ENCODE peak calls at places on chromosomes 12 and 14, in six cellular contexts. One of them, this sample, is unnamed.

GRCh38 chr12:32407795-32408194 is 8.4 kb downstream of the FGD4 start:
- DNase-seq in spleen: no peak
- DNase-seq in activated CD8-positive, alpha-beta T cell treated with anti-CD3 and anti-CD28 coated beads for 36 hours: no peak
- DNase-seq in A549: no peak
- DNase-seq in lower lobe of right lung: no peak
- DNase-seq in upper lobe of left lung: no peak
- DNase-seq in this sample: no peak

GRCh38 chr14:96191355-96191754 is 13.3 kb upstream of the BDKRB2 start:
- DNase-seq in lower lobe of right lung: no peak
- DNase-seq in A549: no peak
- DNase-seq in spleen: no peak
- DNase-seq in upper lobe of left lung: no peak
- DNase-seq in activated CD8-positive, alpha-beta T cell treated with anti-CD3 and anti-CD28 coated beads for 36 hours: no peak
- DNase-seq in this sample: no peak

GRCh38 chr14:59283380-59283779 is 94.9 kb downstream of the DAAM1 start:
- DNase-seq in lower lobe of right lung: no peak
- DNase-seq in upper lobe of left lung: no peak
- DNase-seq in spleen: no peak
- DNase-seq in activated CD8-positive, alpha-beta T cell treated with anti-CD3 and anti-CD28 coated beads for 36 hours: no peak
- DNase-seq in A549: no peak
- DNase-seq in this sample: no peak

GRCh38 chr12:63913929-63914328 is 69.4 kb downstream of the SRGAP1 start:
- DNase-seq in activated CD8-positive, alpha-beta T cell treated with anti-CD3 and anti-CD28 coated beads for 36 hours: no peak
- DNase-seq in A549: no peak
- DNase-seq in lower lobe of right lung: no peak
- DNase-seq in upper lobe of left lung: no peak
- DNase-seq in spleen: no peak
- DNase-seq in this sample: no peak

GRCh38 chr12:127819066-127819465 is 447.9 kb upstream of the TMEM132C start:
- DNase-seq in upper lobe of left lung: no peak
- DNase-seq in spleen: no peak
- DNase-seq in lower lobe of right lung: no peak
- DNase-seq in A549: no peak
- DNase-seq in activated CD8-positive, alpha-beta T cell treated with anti-CD3 and anti-CD28 coated beads for 36 hours: no peak
- DNase-seq in this sample: no peak

GRCh38 chr14:89282191-89282590 is 134.8 kb downstream of the FOXN3 start:
- DNase-seq in lower lobe of right lung: no peak
- DNase-seq in activated CD8-positive, alpha-beta T cell treated with anti-CD3 and anti-CD28 coated beads for 36 hours: no peak
- DNase-seq in upper lobe of left lung: no peak
- DNase-seq in spleen: no peak
- DNase-seq in A549: no peak
- DNase-seq in this sample: no peak

GRCh38 chr14:36591482-36591881 is 9.1 kb upstream of the NKX2-8 start:
- DNase-seq in spleen: no peak
- DNase-seq in A549: no peak
- DNase-seq in upper lobe of left lung: no peak
- DNase-seq in activated CD8-positive, alpha-beta T cell treated with anti-CD3 and anti-CD28 coated beads for 36 hours: no peak
- DNase-seq in lower lobe of right lung: no peak
- DNase-seq in this sample: no peak

GRCh38 chr14:61531741-61532505 is 163.4 kb upstream of the HIF1A start:
- DNase-seq in activated CD8-positive, alpha-beta T cell treated with anti-CD3 and anti-CD28 coated beads for 36 hours: no peak
- DNase-seq in lower lobe of right lung: no peak
- DNase-seq in spleen: no peak
- DNase-seq in upper lobe of left lung: no peak
- DNase-seq in A549: no peak
- DNase-seq in this sample: no peak

GRCh38 chr12:75909714-75910451 is 121.7 kb downstream of the PHLDA1 start:
- DNase-seq in activated CD8-positive, alpha-beta T cell treated with anti-CD3 and anti-CD28 coated beads for 36 hours: no peak
- DNase-seq in A549: no peak
- DNase-seq in spleen: no peak
- DNase-seq in lower lobe of right lung: no peak
- DNase-seq in upper lobe of left lung: no peak
- DNase-seq in this sample: no peak

GRCh38 chr14:61125314-61126082 is 144.5 kb downstream of the SLC38A6 start:
- DNase-seq in A549: no peak
- DNase-seq in spleen: no peak
- DNase-seq in activated CD8-positive, alpha-beta T cell treated with anti-CD3 and anti-CD28 coated beads for 36 hours: no peak
- DNase-seq in upper lobe of left lung: no peak
- DNase-seq in lower lobe of right lung: no peak
- DNase-seq in this sample: no peak

GRCh38 chr12:110329710-110330109 is 48.7 kb downstream of the ATP2A2 start:
- DNase-seq in lower lobe of right lung: no peak
- DNase-seq in A549: no peak
- DNase-seq in spleen: no peak
- DNase-seq in activated CD8-positive, alpha-beta T cell treated with anti-CD3 and anti-CD28 coated beads for 36 hours: no peak
- DNase-seq in upper lobe of left lung: no peak
- DNase-seq in this sample: no peak

GRCh38 chr12:67593041-67593870 is 55.3 kb upstream of the DYRK2 start:
- DNase-seq in upper lobe of left lung: peak; percentile 65
- DNase-seq in activated CD8-positive, alpha-beta T cell treated with anti-CD3 and anti-CD28 coated beads for 36 hours: no peak
- DNase-seq in spleen: no peak
- DNase-seq in A549: peak; percentile 7
- DNase-seq in lower lobe of right lung: no peak
- DNase-seq in this sample: no peak

GRCh38 chr12:110281549-110282342 is 699 bp downstream of the ATP2A2 start:
- DNase-seq in upper lobe of left lung: peak; percentile 62
- DNase-seq in spleen: peak; percentile 92
- DNase-seq in lower lobe of right lung: peak; percentile 75
- DNase-seq in activated CD8-positive, alpha-beta T cell treated with anti-CD3 and anti-CD28 coated beads for 36 hours: peak; percentile 56
- DNase-seq in A549: peak; percentile 75
- DNase-seq in this sample: no peak

GRCh38 chr12:56872366-56872765 is 61.8 kb downstream of the SDR9C7 start:
- DNase-seq in spleen: no peak
- DNase-seq in activated CD8-positive, alpha-beta T cell treated with anti-CD3 and anti-CD28 coated beads for 36 hours: no peak
- DNase-seq in upper lobe of left lung: no peak
- DNase-seq in A549: no peak
- DNase-seq in lower lobe of right lung: no peak
- DNase-seq in this sample: no peak

GRCh38 chr14:68249534-68250517 is 430.2 kb downstream of the RAD51B start:
- DNase-seq in upper lobe of left lung: no peak
- DNase-seq in lower lobe of right lung: no peak
- DNase-seq in spleen: no peak
- DNase-seq in A549: peak; percentile 72
- DNase-seq in activated CD8-positive, alpha-beta T cell treated with anti-CD3 and anti-CD28 coated beads for 36 hours: no peak
- DNase-seq in this sample: no peak

GRCh38 chr12:2294651-2295475 is 242.1 kb downstream of the CACNA1C start:
- DNase-seq in A549: no peak
- DNase-seq in activated CD8-positive, alpha-beta T cell treated with anti-CD3 and anti-CD28 coated beads for 36 hours: peak; percentile 17
- DNase-seq in upper lobe of left lung: peak; percentile 78
- DNase-seq in spleen: no peak
- DNase-seq in lower lobe of right lung: peak; percentile 83
- DNase-seq in this sample: no peak

GRCh38 chr14:34258318-34258717 is 203.7 kb downstream of the SPTSSA start:
- DNase-seq in activated CD8-positive, alpha-beta T cell treated with anti-CD3 and anti-CD28 coated beads for 36 hours: no peak
- DNase-seq in A549: peak; percentile 49
- DNase-seq in lower lobe of right lung: no peak
- DNase-seq in spleen: no peak
- DNase-seq in upper lobe of left lung: no peak
- DNase-seq in this sample: no peak

GRCh38 chr12:30816742-30817465 is 62.2 kb upstream of the CAPRIN2 start:
- DNase-seq in A549: no peak
- DNase-seq in lower lobe of right lung: no peak
- DNase-seq in activated CD8-positive, alpha-beta T cell treated with anti-CD3 and anti-CD28 coated beads for 36 hours: no peak
- DNase-seq in spleen: no peak
- DNase-seq in upper lobe of left lung: no peak
- DNase-seq in this sample: no peak

GRCh38 chr12:40325349-40325960 is 100.7 kb downstream of the LRRK2 start:
- DNase-seq in activated CD8-positive, alpha-beta T cell treated with anti-CD3 and anti-CD28 coated beads for 36 hours: peak; percentile 7
- DNase-seq in lower lobe of right lung: no peak
- DNase-seq in upper lobe of left lung: no peak
- DNase-seq in A549: peak; percentile 75
- DNase-seq in spleen: no peak
- DNase-seq in this sample: no peak

GRCh38 chr14:45251912-45252311 is 1.1 kb downstream of the MIS18BP1 start:
- DNase-seq in activated CD8-positive, alpha-beta T cell treated with anti-CD3 and anti-CD28 coated beads for 36 hours: no peak
- DNase-seq in lower lobe of right lung: no peak
- DNase-seq in A549: peak; percentile 27
- DNase-seq in spleen: no peak
- DNase-seq in upper lobe of left lung: no peak
- DNase-seq in this sample: no peak

GRCh38 chr12:90102957-90103652 is 394.5 kb upstream of the ATP2B1 start:
- DNase-seq in upper lobe of left lung: no peak
- DNase-seq in A549: peak; percentile 61
- DNase-seq in activated CD8-positive, alpha-beta T cell treated with anti-CD3 and anti-CD28 coated beads for 36 hours: peak; percentile 39
- DNase-seq in spleen: no peak
- DNase-seq in lower lobe of right lung: no peak
- DNase-seq in this sample: no peak

GRCh38 chr12:83432176-83432719 is 745.5 kb downstream of the TMTC2 start:
- DNase-seq in A549: no peak
- DNase-seq in upper lobe of left lung: no peak
- DNase-seq in lower lobe of right lung: no peak
- DNase-seq in activated CD8-positive, alpha-beta T cell treated with anti-CD3 and anti-CD28 coated beads for 36 hours: no peak
- DNase-seq in spleen: no peak
- DNase-seq in this sample: peak; percentile 33

GRCh38 chr12:75315518-75315917 is 14.6 kb downstream of the CAPS2 start:
- DNase-seq in activated CD8-positive, alpha-beta T cell treated with anti-CD3 and anti-CD28 coated beads for 36 hours: no peak
- DNase-seq in A549: peak; percentile 17
- DNase-seq in upper lobe of left lung: no peak
- DNase-seq in lower lobe of right lung: no peak
- DNase-seq in spleen: no peak
- DNase-seq in this sample: no peak

DNA sequence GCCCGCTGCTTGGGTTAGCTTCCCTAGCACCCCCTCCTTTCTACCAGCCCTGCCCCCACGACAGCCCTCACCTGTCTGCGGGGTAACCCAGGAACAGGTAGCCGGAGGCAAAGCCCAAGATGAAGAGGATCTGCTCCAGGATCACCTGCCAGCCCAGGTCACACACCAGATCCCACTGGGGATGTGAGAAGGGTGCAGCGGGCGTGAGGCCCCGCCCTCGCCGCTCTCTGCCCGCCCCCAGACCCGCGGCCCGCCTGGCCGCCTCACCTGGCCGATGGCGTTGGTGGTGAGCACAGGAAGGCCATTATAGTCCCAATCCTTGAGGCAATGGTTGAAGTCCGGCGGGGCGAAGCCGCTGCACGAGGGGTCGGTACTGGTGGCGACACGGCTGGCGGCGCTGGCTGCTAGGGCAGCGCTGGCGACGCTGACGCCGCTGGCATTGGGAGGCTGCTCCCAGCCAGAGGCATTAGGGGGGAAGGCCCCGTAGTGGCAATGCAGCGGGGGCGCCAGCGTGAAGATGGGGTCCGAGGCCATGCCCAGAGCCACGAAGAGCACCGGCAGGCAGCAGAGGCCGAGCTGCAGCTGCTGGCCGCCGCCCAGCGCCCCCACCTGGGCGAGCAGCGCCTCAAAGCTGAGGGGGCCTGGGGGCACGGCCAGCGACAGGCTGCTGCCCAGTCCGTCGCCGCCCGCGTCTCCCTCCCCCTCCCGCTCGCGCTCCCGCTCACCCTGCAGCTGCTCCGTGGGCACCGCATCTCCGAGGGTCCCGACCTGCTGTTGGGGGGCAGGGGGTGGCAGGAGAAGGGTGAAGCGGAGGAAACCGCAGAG is 794 bp downstream of the SLC22A17 start:
- DNase-seq in spleen: peak; percentile 67
- DNase-seq in activated CD8-positive, alpha-beta T cell treated with anti-CD3 and anti-CD28 coated beads for 36 hours: peak; percentile 6
- DNase-seq in A549: no peak
- DNase-seq in lower lobe of right lung: no peak
- DNase-seq in upper lobe of left lung: no peak
- DNase-seq in this sample: no peak
- TF ChIP-seq CTCF in spleen: no peak
- TF ChIP-seq CTCF in activated CD8-positive, alpha-beta T cell treated with anti-CD3 and anti-CD28 coated beads for 36 hours: no peak
- TF ChIP-seq CTCF in A549: no peak
- TF ChIP-seq CTCF in lower lobe of right lung: no peak
- TF ChIP-seq CTCF in upper lobe of left lung: no peak
- TF ChIP-seq CTCF in this sample: peak; percentile 68

GRCh38 chr12:94892544-94893267 is 110.8 kb downstream of the NDUFA12 start:
- DNase-seq in upper lobe of left lung: no peak
- DNase-seq in activated CD8-positive, alpha-beta T cell treated with anti-CD3 and anti-CD28 coated beads for 36 hours: no peak
- DNase-seq in lower lobe of right lung: no peak
- DNase-seq in spleen: no peak
- DNase-seq in A549: no peak
- DNase-seq in this sample: no peak

GRCh38 chr12:94900496-94900895 is 103.0 kb downstream of the NDUFA12 start:
- DNase-seq in spleen: no peak
- DNase-seq in A549: no peak
- DNase-seq in upper lobe of left lung: no peak
- DNase-seq in activated CD8-positive, alpha-beta T cell treated with anti-CD3 and anti-CD28 coated beads for 36 hours: no peak
- DNase-seq in lower lobe of right lung: no peak
- DNase-seq in this sample: no peak

GRCh38 chr12:94898388-94898787 is 105.1 kb downstream of the NDUFA12 start:
- DNase-seq in upper lobe of left lung: no peak
- DNase-seq in lower lobe of right lung: no peak
- DNase-seq in activated CD8-positive, alpha-beta T cell treated with anti-CD3 and anti-CD28 coated beads for 36 hours: no peak
- DNase-seq in spleen: no peak
- DNase-seq in A549: no peak
- DNase-seq in this sample: no peak
- TF ChIP-seq CTCF in upper lobe of left lung: no peak
- TF ChIP-seq CTCF in lower lobe of right lung: no peak
- TF ChIP-seq CTCF in activated CD8-positive, alpha-beta T cell treated with anti-CD3 and anti-CD28 coated beads for 36 hours: no peak
- TF ChIP-seq CTCF in spleen: peak; percentile 19
- TF ChIP-seq CTCF in A549: no peak
- TF ChIP-seq CTCF in this sample: peak; percentile 47

GRCh38 chr14:38255408-38255672 is 553 bp downstream of the CLEC14A start:
- DNase-seq in A549: peak; percentile 2
- DNase-seq in activated CD8-positive, alpha-beta T cell treated with anti-CD3 and anti-CD28 coated beads for 36 hours: peak; percentile 8
- DNase-seq in spleen: peak; percentile 69
- DNase-seq in upper lobe of left lung: no peak
- DNase-seq in lower lobe of right lung: peak; percentile 51
- DNase-seq in this sample: peak; percentile 82

GRCh38 chr14:38254565-38255407 is 1.1 kb downstream of the CLEC14A start:
- DNase-seq in A549: no peak
- DNase-seq in spleen: peak; percentile 72
- DNase-seq in upper lobe of left lung: no peak
- DNase-seq in lower lobe of right lung: no peak
- DNase-seq in activated CD8-positive, alpha-beta T cell treated with anti-CD3 and anti-CD28 coated beads for 36 hours: no peak
- DNase-seq in this sample: no peak

GRCh38 chr14:38256358-38256840 is 506 bp upstream of the CLEC14A start:
- DNase-seq in upper lobe of left lung: no peak
- DNase-seq in lower lobe of right lung: no peak
- DNase-seq in spleen: no peak
- DNase-seq in A549: no peak
- DNase-seq in activated CD8-positive, alpha-beta T cell treated with anti-CD3 and anti-CD28 coated beads for 36 hours: peak; percentile 8
- DNase-seq in this sample: no peak

GRCh38 chr14:38255673-38256357 is at the start of gene CLEC14A:
- DNase-seq in A549: no peak
- DNase-seq in activated CD8-positive, alpha-beta T cell treated with anti-CD3 and anti-CD28 coated beads for 36 hours: peak; percentile 15
- DNase-seq in spleen: peak; percentile 82
- DNase-seq in lower lobe of right lung: peak; percentile 64
- DNase-seq in upper lobe of left lung: no peak
- DNase-seq in this sample: peak; percentile 68

GRCh38 chr14:38257500-38257899 is 1.6 kb upstream of the CLEC14A start:
- DNase-seq in upper lobe of left lung: no peak
- DNase-seq in activated CD8-positive, alpha-beta T cell treated with anti-CD3 and anti-CD28 coated beads for 36 hours: no peak
- DNase-seq in A549: no peak
- DNase-seq in lower lobe of right lung: no peak
- DNase-seq in spleen: no peak
- DNase-seq in this sample: no peak
- TF ChIP-seq CTCF in upper lobe of left lung: no peak
- TF ChIP-seq CTCF in activated CD8-positive, alpha-beta T cell treated with anti-CD3 and anti-CD28 coated beads for 36 hours: no peak
- TF ChIP-seq CTCF in A549: no peak
- TF ChIP-seq CTCF in lower lobe of right lung: no peak
- TF ChIP-seq CTCF in spleen: no peak
- TF ChIP-seq CTCF in this sample: no peak

DNA sequence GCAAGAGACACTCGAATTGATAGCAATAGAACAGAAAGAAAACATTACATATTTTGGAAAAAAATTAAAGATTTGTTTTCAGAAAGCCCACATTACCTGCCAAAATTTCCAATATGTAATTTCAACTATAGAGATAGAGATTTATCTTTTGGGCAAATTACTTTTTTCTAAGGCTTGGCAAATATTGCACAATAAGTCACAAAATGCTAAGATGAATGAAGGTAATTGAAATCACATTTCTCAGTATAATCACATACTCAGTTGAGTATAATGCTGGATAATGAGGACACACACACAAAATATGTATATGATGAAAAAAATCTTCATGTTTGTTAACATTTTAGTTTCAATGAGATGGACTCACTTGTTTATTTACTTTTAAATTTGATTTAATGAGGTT is 189.2 kb upstream of the STXBP6 start:
- DNase-seq in A549: no peak
- DNase-seq in lower lobe of right lung: no peak
- DNase-seq in upper lobe of left lung: no peak
- DNase-seq in activated CD8-positive, alpha-beta T cell treated with anti-CD3 and anti-CD28 coated beads for 36 hours: no peak
- DNase-seq in spleen: no peak
- DNase-seq in this sample: no peak
- TF ChIP-seq CTCF in A549: no peak
- TF ChIP-seq CTCF in lower lobe of right lung: no peak
- TF ChIP-seq CTCF in upper lobe of left lung: no peak
- TF ChIP-seq CTCF in activated CD8-positive, alpha-beta T cell treated with anti-CD3 and anti-CD28 coated beads for 36 hours: no peak
- TF ChIP-seq CTCF in spleen: no peak
- TF ChIP-seq CTCF in this sample: no peak